ENCODE peak calls at places on chromosome 6, in nine cellular contexts. C, G, H, I, F, J, V, B and Y are unnamed samples.

GRCh38 chr6:117477988-117478852 is 4.3 kb upstream of the DCBLD1 start:
- DNase-seq in V (no peak), J (peak; percentile 22), B (no peak), I (no peak), C (no peak), F (no peak), H (no peak), G (peak; percentile 16), Y (peak; percentile 3)

GRCh38 chr6:108115598-108116058 is 41.1 kb upstream of the OSTM1 start:
- DNase-seq in H (no peak), I (no peak), B (no peak), G (peak; percentile 26), J (peak; percentile 38), V (peak; percentile 55), F (no peak), C (peak; percentile 70), Y (no peak)

GRCh38 chr6:41042656-41043055 is 389 bp downstream of the TSPO2 start:
- DNase-seq in B (no peak), J (no peak), F (no peak), I (no peak), V (no peak), H (no peak), G (no peak), C (no peak), Y (no peak)

GRCh38 chr6:33787954-33788693 is 806 bp downstream of the LEMD2 start:
- DNase-seq in F (peak; percentile 42), J (peak; percentile 83), I (peak; percentile 84), C (peak; percentile 85), V (peak; percentile 75), H (no peak), B (peak; percentile 65), G (peak; percentile 78), Y (peak; percentile 71)

GRCh38 chr6:132464538-132465256 is 48.2 kb downstream of the STX7 start:
- DNase-seq in H (no peak), F (no peak), J (peak; percentile 67), V (peak; percentile 82), B (peak; percentile 40), I (no peak), C (no peak), G (peak; percentile 10), Y (no peak)

GRCh38 chr6:157054531-157054979 is 268.8 kb downstream of the TMEM242 start:
- DNase-seq in F (no peak), J (no peak), G (no peak), H (no peak), B (no peak), I (no peak), V (no peak), C (no peak), Y (peak; percentile 61)

GRCh38 chr6:38722727-38723334 is 7.7 kb downstream of the DNAH8 start:
- DNase-seq in V (no peak), C (no peak), F (no peak), B (no peak), I (no peak), G (no peak), J (no peak), H (no peak), Y (no peak)

GRCh38 chr6:170107606-170108222 is 183.2 kb downstream of the DLL1 start:
- DNase-seq in H (no peak), V (no peak), B (no peak), J (no peak), I (no peak), C (no peak), G (no peak), F (no peak), Y (no peak)

GRCh38 chr6:111857674-111858337 is 15.4 kb downstream of the FYN start:
- DNase-seq in V (no peak), J (no peak), G (no peak), H (no peak), I (no peak), B (no peak), C (no peak), F (no peak), Y (no peak)

GRCh38 chr6:41639556-41640371 is 1.5 kb downstream of the MDFI start:
- DNase-seq in F (no peak), B (no peak), G (no peak), C (peak; percentile 36), V (no peak), H (no peak), I (no peak), J (peak; percentile 27), Y (no peak)

GRCh38 chr6:17484201-17484606 is 90.8 kb downstream of the CAP2 start:
- DNase-seq in J (no peak), G (no peak), C (no peak), B (no peak), H (no peak), F (no peak), I (no peak), V (no peak), Y (no peak)

GRCh38 chr6:168315626-168316025 is 4.0 kb downstream of the DACT2 start:
- DNase-seq in J (no peak), V (peak; percentile 35), H (no peak), F (no peak), I (no peak), B (no peak), C (no peak), G (no peak), Y (no peak)

GRCh38 chr6:116287668-116288282 is 8.0 kb upstream of the TSPYL1 start:
- DNase-seq in H (no peak), V (peak; percentile 74), G (peak; percentile 29), F (no peak), B (no peak), J (peak; percentile 66), I (no peak), C (no peak), Y (peak; percentile 65)

GRCh38 chr6:144931172-144932035 is 646.3 kb downstream of the UTRN start:
- DNase-seq in I (no peak), G (peak; percentile 49), V (peak; percentile 44), C (no peak), H (no peak), J (peak; percentile 35), F (no peak), B (peak; percentile 50), Y (peak; percentile 14)

GRCh38 chr6:137589067-137589848 is 95.1 kb upstream of the OLIG3 start:
- DNase-seq in G (peak; percentile 6), J (peak; percentile 81), I (no peak), V (peak; percentile 86), F (peak; percentile 48), H (no peak), B (peak; percentile 29), C (no peak), Y (peak; percentile 81)

GRCh38 chr6:82458147-82458546 is 94.5 kb downstream of the TPBG start:
- DNase-seq in F (no peak), V (peak; percentile 50), I (no peak), G (no peak), B (no peak), C (no peak), J (peak; percentile 3), H (no peak), Y (no peak)

GRCh38 chr6:98716341-98716740 is 118.0 kb upstream of the POU3F2 start:
- DNase-seq in J (no peak), V (peak; percentile 23), I (no peak), F (no peak), C (no peak), B (no peak), H (no peak), G (no peak), Y (no peak)

GRCh38 chr6:134235937-134236751 is 81.8 kb downstream of the SGK1 start:
- DNase-seq in B (peak; percentile 50), F (no peak), G (peak; percentile 44), I (no peak), H (no peak), J (peak; percentile 85), C (no peak), V (peak; percentile 82), Y (no peak)

GRCh38 chr6:157486632-157487031 is 105.6 kb downstream of the ZDHHC14 start:
- DNase-seq in J (no peak), I (no peak), H (no peak), F (no peak), G (no peak), V (no peak), B (no peak), C (no peak), Y (peak; percentile 20)

GRCh38 chr6:32608374-32608773 is 18.7 kb upstream of the HLA-DRB1 start:
- DNase-seq in F (no peak), I (no peak), H (no peak), B (no peak), C (no peak), G (no peak), J (no peak), V (no peak), Y (no peak)

GRCh38 chr6:78810146-78810545 is 57.2 kb upstream of the IRAK1BP1 start:
- DNase-seq in J (peak; percentile 56), B (peak; percentile 52), C (no peak), F (no peak), G (peak; percentile 67), V (peak; percentile 42), I (no peak), H (peak; percentile 3), Y (no peak)

GRCh38 chr6:139637766-139638165 is 263.3 kb upstream of the CITED2 start:
- DNase-seq in B (no peak), G (no peak), V (no peak), J (no peak), I (no peak), F (no peak), H (no peak), C (no peak), Y (no peak)

GRCh38 chr6:19805146-19805515 is 32.0 kb upstream of the ID4 start:
- DNase-seq in I (no peak), B (peak; percentile 7), J (no peak), G (peak; percentile 5), H (no peak), C (no peak), F (no peak), V (no peak), Y (no peak)

GRCh38 chr6:30344868-30345671 is at the start of gene RPP21:
- DNase-seq in F (peak; percentile 81), I (peak; percentile 91), C (peak; percentile 93), J (peak; percentile 85), H (peak; percentile 25), V (peak; percentile 86), G (peak; percentile 97), B (peak; percentile 72), Y (peak; percentile 88)

GRCh38 chr6:167575201-167575696 is 250.4 kb downstream of the TTLL2 start:
- DNase-seq in I (peak; percentile 50), G (no peak), V (no peak), H (no peak), J (no peak), C (no peak), B (no peak), F (no peak), Y (no peak)